ENCODE peak calls at places on chromosomes 11 and 22, in nine cellular contexts. M, K, O, N, V, D, Y, L and G are unnamed samples.

GRCh38 chr11:57476883-57477506 is 16.7 kb downstream of the RTN4RL2 start:
- DNase-seq in M (no peak), K (no peak), O (no peak), N (no peak), V (no peak), D (no peak), Y (no peak), L (peak), G (no peak)

GRCh38 chr11:73227571-73228211 is 9.6 kb downstream of the P2RY2 start:
- DNase-seq in M (no peak), K (no peak), O (no peak), N (peak), V (peak), D (no peak), Y (no peak), L (peak), G (no peak)

GRCh38 chr22:40281717-40282116 is 64.6 kb upstream of the ADSL start:
- DNase-seq in M (no peak), K (no peak), O (no peak), N (no peak), V (no peak), D (no peak), Y (no peak), L (no peak), G (no peak)

GRCh38 chr11:47589504-47590025 is 3.1 kb downstream of the FAM180B start:
- DNase-seq in M (no peak), K (peak), O (no peak), N (no peak), V (no peak), D (no peak), Y (no peak), L (no peak), G (no peak)

GRCh38 chr11:34044664-34045485 is 6.7 kb upstream of the CAPRIN1 start:
- DNase-seq in M (no peak), K (no peak), O (no peak), N (peak), V (no peak), D (peak), Y (no peak), L (no peak), G (no peak)

GRCh38 chr22:28826921-28827320 is 26.6 kb upstream of the XBP1 start:
- DNase-seq in M (no peak), K (no peak), O (no peak), N (no peak), V (no peak), D (no peak), Y (no peak), L (no peak), G (no peak)

GRCh38 chr11:74849525-74850391 is 99.1 kb downstream of the XRRA1 start:
- DNase-seq in M (peak), K (no peak), O (no peak), N (peak), V (no peak), D (peak), Y (peak), L (peak), G (no peak)

GRCh38 chr11:113873241-113873626 is 2.1 kb downstream of the USP28 start:
- DNase-seq in M (no peak), K (no peak), O (no peak), N (no peak), V (no peak), D (no peak), Y (no peak), L (peak), G (no peak)

GRCh38 chr11:15113381-15113780 is 1.3 kb upstream of the INSC start:
- DNase-seq in M (no peak), K (no peak), O (no peak), N (no peak), V (no peak), D (no peak), Y (no peak), L (no peak), G (no peak)

GRCh38 chr22:41028841-41029240 is 63.6 kb upstream of the EP300 start:
- DNase-seq in M (no peak), K (no peak), O (no peak), N (no peak), V (no peak), D (peak), Y (no peak), L (no peak), G (peak)

GRCh38 chr11:118757881-118758399 is 33.0 kb downstream of the DDX6 start:
- DNase-seq in M (no peak), K (no peak), O (no peak), N (no peak), V (no peak), D (no peak), Y (no peak), L (no peak), G (no peak)

GRCh38 chr11:102669664-102670063 is 35.9 kb downstream of the MMP27 start:
- DNase-seq in M (no peak), K (no peak), O (no peak), N (no peak), V (no peak), D (no peak), Y (no peak), L (no peak), G (no peak)

GRCh38 chr11:107457205-107457557 is 444 bp downstream of the CWF19L2 start:
- DNase-seq in M (no peak), K (no peak), O (no peak), N (no peak), V (no peak), D (peak), Y (no peak), L (no peak), G (peak)

GRCh38 chr11:109957000-109957399 is 136.2 kb upstream of the ZC3H12C start:
- DNase-seq in M (no peak), K (no peak), O (no peak), N (no peak), V (no peak), D (no peak), Y (no peak), L (no peak), G (no peak)

GRCh38 chr11:80603472-80603871 is 1162.6 kb upstream of the TENM4 start:
- DNase-seq in M (no peak), K (no peak), O (no peak), N (no peak), V (no peak), D (no peak), Y (no peak), L (no peak), G (no peak)

GRCh38 chr22:30196141-30196866 is 50.3 kb downstream of the LIF start:
- DNase-seq in M (no peak), K (peak), O (peak), N (peak), V (peak), D (peak), Y (peak), L (peak), G (peak)

GRCh38 chr11:68753300-68753699 is 2.0 kb upstream of the TESMIN start:
- DNase-seq in M (no peak), K (no peak), O (no peak), N (no peak), V (no peak), D (no peak), Y (no peak), L (no peak), G (no peak)

GRCh38 chr11:20672575-20672974 is 3.2 kb downstream of the NELL1 start:
- DNase-seq in M (no peak), K (no peak), O (no peak), N (no peak), V (no peak), D (peak), Y (no peak), L (no peak), G (no peak)

GRCh38 chr11:67031791-67032561 is 9.0 kb downstream of the SYT12 start:
- DNase-seq in M (no peak), K (no peak), O (peak), N (no peak), V (no peak), D (peak), Y (no peak), L (peak), G (no peak)

GRCh38 chr11:67034350-67034749 is 11.4 kb downstream of the SYT12 start:
- DNase-seq in M (no peak), K (no peak), O (no peak), N (no peak), V (no peak), D (no peak), Y (no peak), L (no peak), G (no peak)

GRCh38 chr11:67033661-67034166 is 10.8 kb downstream of the SYT12 start:
- DNase-seq in M (no peak), K (no peak), O (peak), N (no peak), V (no peak), D (peak), Y (no peak), L (no peak), G (no peak)

GRCh38 chr11:67030976-67031375 is 8.0 kb downstream of the SYT12 start:
- DNase-seq in M (no peak), K (no peak), O (no peak), N (no peak), V (no peak), D (no peak), Y (no peak), L (peak), G (no peak)

GRCh38 chr11:67032830-67033555 is 10.1 kb downstream of the SYT12 start:
- DNase-seq in M (no peak), K (no peak), O (peak), N (peak), V (no peak), D (peak), Y (peak), L (peak), G (peak)
- H3K4me3 ChIP-seq in M (no peak), K (no peak), O (no peak), N (no peak), V (no peak), D (no peak), Y (no peak), L (no peak), G (no peak)

GRCh38 chr11:35944503-35945136 is 758 bp downstream of the LDLRAD3 start:
- DNase-seq in M (no peak), K (peak), O (no peak), N (no peak), V (peak), D (peak), Y (no peak), L (no peak), G (no peak)
- H3K4me3 ChIP-seq in M (peak), K (peak), O (peak), N (peak), V (peak), D (peak), Y (peak), L (peak), G (peak)

GRCh38 chr11:71999360-71999759 is 651 bp downstream of the IL18BP start:
- DNase-seq in M (no peak), K (peak), O (no peak), N (peak), V (no peak), D (peak), Y (no peak), L (no peak), G (no peak)

GRCh38 chr11:71998061-71998460 is 648 bp upstream of the IL18BP start:
- DNase-seq in M (no peak), K (no peak), O (no peak), N (no peak), V (no peak), D (no peak), Y (no peak), L (no peak), G (no peak)

GRCh38 chr11:71997594-71997993 is 1.1 kb upstream of the IL18BP start:
- DNase-seq in M (no peak), K (no peak), O (no peak), N (peak), V (no peak), D (no peak), Y (no peak), L (no peak), G (no peak)

GRCh38 chr11:71999813-72000590 is 1.3 kb downstream of the IL18BP start:
- DNase-seq in M (no peak), K (no peak), O (peak), N (no peak), V (no peak), D (no peak), Y (no peak), L (no peak), G (no peak)

DNA sequence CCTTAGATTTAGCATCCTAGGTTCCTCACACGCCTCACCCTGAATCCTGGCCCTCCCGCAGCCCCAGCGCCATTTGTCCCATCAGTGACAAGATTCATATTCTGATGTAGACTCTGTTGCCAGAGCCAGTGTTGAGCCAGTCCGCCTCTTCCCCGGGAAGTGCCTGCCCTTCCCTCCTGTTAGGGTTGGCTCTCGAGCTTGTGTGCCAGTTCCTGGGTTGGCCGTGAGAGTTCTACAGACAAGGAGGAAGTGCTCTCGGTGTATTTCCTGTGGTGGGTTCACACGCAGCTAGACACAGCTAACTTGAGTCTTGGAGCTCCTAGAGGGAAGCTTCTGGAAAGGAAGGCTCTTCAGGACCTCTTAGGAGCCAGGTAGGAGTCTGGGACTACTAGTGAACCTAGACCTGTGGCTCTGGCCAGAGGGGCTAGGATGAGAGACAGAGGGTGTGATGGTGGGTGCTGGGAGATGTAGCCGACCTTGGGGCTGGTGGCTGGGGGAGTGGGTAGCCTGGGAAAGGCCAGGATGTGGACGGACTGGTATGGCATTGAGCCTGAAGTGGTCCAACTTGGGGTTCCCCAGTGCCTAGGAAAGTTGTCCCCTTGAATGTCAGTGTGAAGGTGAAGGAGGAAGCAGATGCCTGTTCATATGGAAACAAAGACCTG is at the start of gene IL18BP:
- DNase-seq in M (no peak), K (no peak), O (no peak), N (peak), V (no peak), D (no peak), Y (no peak), L (no peak), G (no peak)
- H3K4me3 ChIP-seq in M (no peak), K (peak), O (no peak), N (no peak), V (peak), D (no peak), Y (peak), L (no peak), G (no peak)

DNA sequence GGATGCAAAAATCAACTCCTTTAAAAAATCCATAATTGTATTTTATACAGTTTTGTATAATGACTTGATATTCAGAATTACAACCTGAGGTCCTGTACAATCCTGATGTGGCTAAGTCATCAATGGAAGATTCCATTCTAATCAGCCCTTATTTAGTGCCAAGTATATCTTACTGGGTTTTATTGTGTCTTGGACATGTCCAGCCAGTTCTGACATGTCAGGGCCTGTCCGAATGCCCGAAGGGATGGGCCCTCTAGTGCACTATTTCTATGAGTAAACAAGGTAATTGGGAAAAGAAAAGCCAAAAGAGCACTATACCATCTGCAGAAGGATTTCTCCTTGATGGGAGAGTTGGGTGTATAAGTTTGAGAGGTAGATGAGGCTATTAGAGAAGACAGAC is 412.9 kb downstream of the METTL15 start:
- DNase-seq in M (no peak), K (no peak), O (no peak), N (no peak), V (no peak), D (no peak), Y (no peak), L (no peak), G (no peak)
- H3K4me3 ChIP-seq in M (no peak), K (no peak), O (no peak), N (no peak), V (no peak), D (no peak), Y (no peak), L (no peak), G (no peak)